ENCODE peak calls at places on chromosomes 6 and 20, in ten cellular contexts. B is A549, W is HCT116, A is breast epithelium, U is testis, Z is adrenal gland, X is H54, C is heart left ventricle, L is uterus, I is esophagus squamous epithelium. G is an unnamed sample.

GRCh38 chr6:31826793-31827285 is 699 bp upstream of the HSPA1B start:
- DNase-seq in B (peak; percentile 79), W (no peak), A (peak; percentile 90), U (peak; percentile 91), Z (peak; percentile 75), X (peak; percentile 68), C (peak; percentile 89), L (peak; percentile 95), I (no peak), G (peak; percentile 90)

GRCh38 chr6:168304752-168305015 is 14.9 kb downstream of the DACT2 start:
- DNase-seq in B (no peak), W (no peak), A (no peak), U (no peak), Z (no peak), X (no peak), C (no peak), L (no peak), I (no peak), G (no peak)

GRCh38 chr6:119443993-119444641 is 94.6 kb upstream of the MAN1A1 start:
- DNase-seq in B (no peak), W (no peak), A (no peak), U (no peak), Z (no peak), X (no peak), C (no peak), L (no peak), I (no peak), G (peak; percentile 12)

GRCh38 chr6:158058156-158058723 is 76.6 kb downstream of the SYNJ2 start:
- DNase-seq in B (no peak), W (no peak), A (no peak), U (no peak), Z (no peak), X (no peak), C (no peak), L (no peak), I (no peak), G (no peak)

GRCh38 chr6:38686270-38687042 is 16.5 kb downstream of the GLO1 start:
- DNase-seq in B (no peak), W (no peak), A (no peak), U (no peak), Z (no peak), X (no peak), C (no peak), L (no peak), I (no peak), G (no peak)

GRCh38 chr6:152233547-152234320 is 403.4 kb downstream of the SYNE1 start:
- DNase-seq in B (no peak), W (no peak), A (no peak), U (no peak), Z (no peak), X (no peak), C (no peak), L (no peak), I (no peak), G (no peak)

GRCh38 chr20:1210501-1210900 is 7.2 kb downstream of the C20orf202 start:
- DNase-seq in B (no peak), W (no peak), A (no peak), U (no peak), Z (no peak), X (no peak), C (no peak), L (no peak), I (no peak), G (no peak)

GRCh38 chr6:170128811-170129681 is 161.8 kb downstream of the DLL1 start:
- DNase-seq in B (no peak), W (no peak), A (peak; percentile 35), U (peak; percentile 13), Z (peak; percentile 8), X (no peak), C (peak; percentile 12), L (no peak), I (no peak), G (no peak)

GRCh38 chr6:75444899-75445298 is 48.7 kb downstream of the FILIP1 start:
- DNase-seq in B (no peak), W (no peak), A (no peak), U (no peak), Z (no peak), X (no peak), C (no peak), L (no peak), I (no peak), G (no peak)

GRCh38 chr20:44465001-44465560 is 10.6 kb upstream of the TTPAL start:
- DNase-seq in B (no peak), W (no peak), A (no peak), U (no peak), Z (no peak), X (no peak), C (no peak), L (no peak), I (no peak), G (no peak)

GRCh38 chr6:33117826-33118277 is 42.1 kb downstream of the HLA-DPB1 start:
- DNase-seq in B (no peak), W (no peak), A (no peak), U (no peak), Z (no peak), X (no peak), C (no peak), L (no peak), I (no peak), G (no peak)
- TF ChIP-seq POLR2A in B (no peak), W (no peak), A (no peak), U (no peak), Z (no peak), X (no peak), C (no peak), L (no peak), I (no peak), G (no peak)

GRCh38 chr20:63196756-63197470 is 19.0 kb downstream of the YTHDF1 start:
- DNase-seq in B (no peak), W (no peak), A (no peak), U (no peak), Z (no peak), X (no peak), C (no peak), L (no peak), I (no peak), G (no peak)

GRCh38 chr20:63192721-63193120 is 23.2 kb downstream of the YTHDF1 start:
- DNase-seq in B (no peak), W (no peak), A (no peak), U (no peak), Z (no peak), X (no peak), C (no peak), L (no peak), I (no peak), G (no peak)

GRCh38 chr20:63191400-63191799 is 24.5 kb downstream of the YTHDF1 start:
- DNase-seq in B (peak; percentile 73), W (peak; percentile 91), A (no peak), U (no peak), Z (no peak), X (peak; percentile 92), C (no peak), L (no peak), I (no peak), G (no peak)

GRCh38 chr20:63190828-63191227 is 25.1 kb downstream of the YTHDF1 start:
- DNase-seq in B (no peak), W (no peak), A (no peak), U (no peak), Z (no peak), X (no peak), C (no peak), L (no peak), I (no peak), G (no peak)

DNA sequence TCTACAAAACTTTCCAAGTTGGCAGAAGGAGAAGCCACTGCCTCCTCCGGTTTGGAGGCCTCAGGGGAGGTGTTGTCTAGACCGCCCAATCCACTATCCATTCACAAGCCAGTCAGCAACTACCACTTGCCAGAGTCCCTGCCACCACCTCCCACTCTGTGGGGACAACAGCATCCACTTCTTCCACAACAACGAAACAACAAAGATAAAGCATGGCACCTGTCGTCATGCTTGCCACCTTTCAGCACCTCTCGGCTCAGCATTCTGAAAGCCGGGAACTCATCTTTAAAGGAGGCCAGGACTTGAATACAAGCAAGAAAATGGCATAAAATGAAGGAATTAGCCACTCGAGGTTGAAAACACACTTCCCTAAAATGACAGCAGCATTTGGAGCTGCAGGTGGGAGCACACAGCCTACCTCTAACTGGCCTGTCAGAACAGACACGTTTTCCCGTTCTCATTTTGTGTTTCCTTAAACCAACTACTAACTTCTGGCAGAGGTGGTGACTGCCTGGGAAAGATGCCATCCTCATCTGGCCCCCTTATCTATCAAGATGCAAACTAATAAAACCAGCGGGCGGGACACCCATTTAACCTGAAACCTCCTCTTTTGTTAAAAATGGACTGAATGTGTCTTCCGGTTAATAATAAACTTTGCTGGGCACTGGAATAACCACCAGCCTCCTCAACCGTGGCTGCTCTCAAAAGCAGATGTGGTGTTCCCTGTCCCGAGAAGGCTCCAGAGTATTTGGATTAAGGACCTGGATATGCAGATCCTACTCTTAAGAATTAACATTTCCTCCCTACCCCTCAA is 21.7 kb downstream of the YTHDF1 start:
- DNase-seq in B (no peak), W (no peak), A (no peak), U (no peak), Z (no peak), X (no peak), C (no peak), L (no peak), I (no peak), G (no peak)
- TF ChIP-seq POLR2A in B (no peak), W (no peak), A (no peak), U (no peak), Z (no peak), X (no peak), C (no peak), L (no peak), I (no peak), G (no peak)

GRCh38 chr20:51528263-51529026 is 14.1 kb downstream of the NFATC2 start:
- DNase-seq in B (no peak), W (no peak), A (no peak), U (no peak), Z (no peak), X (no peak), C (no peak), L (no peak), I (no peak), G (peak; percentile 40)

GRCh38 chr20:51526105-51526470 is 16.4 kb downstream of the NFATC2 start:
- DNase-seq in B (no peak), W (no peak), A (no peak), U (no peak), Z (no peak), X (no peak), C (no peak), L (no peak), I (no peak), G (no peak)

GRCh38 chr20:51529027-51529749 is 13.3 kb downstream of the NFATC2 start:
- DNase-seq in B (no peak), W (no peak), A (no peak), U (peak; percentile 31), Z (no peak), X (no peak), C (no peak), L (no peak), I (no peak), G (peak; percentile 64)

GRCh38 chr20:51525241-51526104 is 17.0 kb downstream of the NFATC2 start:
- DNase-seq in B (no peak), W (no peak), A (no peak), U (no peak), Z (no peak), X (no peak), C (peak; percentile 39), L (no peak), I (no peak), G (peak; percentile 39)

GRCh38 chr20:51526754-51527153 is 15.8 kb downstream of the NFATC2 start:
- DNase-seq in B (no peak), W (no peak), A (no peak), U (no peak), Z (no peak), X (no peak), C (no peak), L (no peak), I (no peak), G (no peak)
- TF ChIP-seq POLR2A in B (no peak), W (no peak), A (no peak), U (no peak), Z (no peak), X (no peak), C (no peak), L (no peak), I (no peak), G (no peak)

GRCh38 chr6:43774776-43775583 is 5.0 kb downstream of the VEGFA start:
- DNase-seq in B (peak; percentile 57), W (no peak), A (peak; percentile 83), U (peak; percentile 66), Z (peak; percentile 81), X (peak; percentile 99), C (peak; percentile 78), L (peak; percentile 76), I (no peak), G (peak; percentile 85)
- TF ChIP-seq POLR2A in B (no peak), W (no peak), A (no peak), U (no peak), Z (no peak), X (peak; percentile 20), C (peak; percentile 51), L (no peak), I (no peak), G (peak; percentile 50)

G was measured in erythroblast.